ENCODE peak calls at places on chromosomes 12 and 14, in four cellular contexts. Z is psoas muscle, H is A549, W is stomach. R is an unnamed sample.

GRCh38 chr12:62977419-62977818 is 42.5 kb upstream of the PPM1H start:
- DNase-seq in Z (no peak), H (peak; percentile 4), W (peak; percentile 40), R (no peak)

GRCh38 chr14:81402123-81402495 is 2.0 kb upstream of the STON2 start:
- DNase-seq in Z (no peak), H (no peak), W (no peak), R (no peak)

GRCh38 chr12:102167821-102168605 is 29.6 kb downstream of the PMCH start:
- DNase-seq in Z (no peak), H (no peak), W (no peak), R (no peak)

GRCh38 chr14:22547309-22547947 is 41.6 kb downstream of the DAD1 start:
- DNase-seq in Z (peak; percentile 79), H (no peak), W (no peak), R (no peak)

GRCh38 chr12:67290378-67290777 is 21.2 kb downstream of the CAND1 start:
- DNase-seq in Z (no peak), H (no peak), W (no peak), R (no peak)

GRCh38 chr14:67987596-67987995 is 168.0 kb downstream of the RAD51B start:
- DNase-seq in Z (no peak), H (no peak), W (no peak), R (no peak)

GRCh38 chr14:59540852-59541251 is 35.8 kb downstream of the CCDC175 start:
- DNase-seq in Z (no peak), H (no peak), W (no peak), R (no peak)

GRCh38 chr12:112868459-112869041 is 38.2 kb upstream of the OAS1 start:
- DNase-seq in Z (no peak), H (no peak), W (no peak), R (no peak)

GRCh38 chr14:40058916-40059897 is 627.0 kb upstream of the FBXO33 start:
- DNase-seq in Z (no peak), H (no peak), W (no peak), R (no peak)

GRCh38 chr14:53325176-53325806 is 172.2 kb upstream of the DDHD1 start:
- DNase-seq in Z (no peak), H (no peak), W (no peak), R (no peak)

GRCh38 chr14:31336646-31337045 is 83.7 kb downstream of the HEATR5A start:
- DNase-seq in Z (no peak), H (peak; percentile 18), W (no peak), R (no peak)

GRCh38 chr14:52840916-52841315 is 49.5 kb upstream of the GNPNAT1 start:
- DNase-seq in Z (no peak), H (peak; percentile 63), W (no peak), R (peak; percentile 25)

GRCh38 chr12:70290126-70290525 is 46.9 kb downstream of the CNOT2 start:
- DNase-seq in Z (no peak), H (no peak), W (no peak), R (no peak)

GRCh38 chr12:90945070-90945649 is 9.8 kb downstream of the CCER1 start:
- DNase-seq in Z (no peak), H (peak; percentile 56), W (no peak), R (no peak)

GRCh38 chr12:124509676-124510300 is 57.6 kb downstream of the NCOR2 start:
- DNase-seq in Z (peak; percentile 95), H (no peak), W (peak; percentile 65), R (peak; percentile 88)

GRCh38 chr14:45990252-45990651 is 661.3 kb downstream of the RPL10L start:
- DNase-seq in Z (no peak), H (peak; percentile 10), W (no peak), R (no peak)

GRCh38 chr12:120252071-120252906 is 13.2 kb downstream of the PXN start:
- DNase-seq in Z (no peak), H (no peak), W (no peak), R (no peak)

GRCh38 chr14:33908540-33909223 is 42.2 kb downstream of the EGLN3 start:
- DNase-seq in Z (no peak), H (peak; percentile 7), W (no peak), R (no peak)

GRCh38 chr12:38907171-38907923 is 2.0 kb upstream of the CPNE8 start:
- DNase-seq in Z (no peak), H (no peak), W (no peak), R (no peak)

GRCh38 chr12:120047072-120047471 is 58.0 kb downstream of the BICDL1 start:
- DNase-seq in Z (no peak), H (no peak), W (no peak), R (no peak)

GRCh38 chr12:22668441-22668840 is 43.5 kb downstream of the ETNK1 start:
- DNase-seq in Z (no peak), H (no peak), W (no peak), R (no peak)

GRCh38 chr12:26150737-26151450 is 26.1 kb upstream of the BHLHE41 start:
- DNase-seq in Z (no peak), H (no peak), W (no peak), R (no peak)

GRCh38 chr12:132490481-132491348 is 764 bp downstream of the FBRSL1 start:
- DNase-seq in Z (no peak), H (no peak), W (no peak), R (no peak)

GRCh38 chr12:45183263-45183662 is 32.6 kb upstream of the ANO6 start:
- DNase-seq in Z (no peak), H (peak; percentile 12), W (no peak), R (no peak)

GRCh38 chr12:565161-565560 is 98.1 kb downstream of the NINJ2 start:
- DNase-seq in Z (no peak), H (no peak), W (no peak), R (no peak)
- H3K4me1 ChIP-seq in Z (no peaks in the 10 kb centered on the region), H (peaks cover 5% of the 10 kb centered on the region), W (peaks cover 31% of the 10 kb centered on the region), R (no peaks in the 10 kb centered on the region)

GRCh38 chr12:3130053-3130805 is 53.0 kb downstream of the TSPAN9 start:
- DNase-seq in Z (no peak), H (no peak), W (no peak), R (no peak)
- H3K4me1 ChIP-seq in Z (peaks cover 26% of the 10 kb centered on the region), H (peaks cover 4% of the 10 kb centered on the region), W (peaks cover 34% of the 10 kb centered on the region), R (peaks cover 11% of the 10 kb centered on the region)

GRCh38 chr14:88005978-88006851 is 1.3 kb downstream of the GPR65 start:
- DNase-seq in Z (no peak), H (no peak), W (no peak), R (no peak)
- H3K4me1 ChIP-seq in Z (no peaks in the 10 kb centered on the region), H (no peaks in the 10 kb centered on the region), W (no peaks in the 10 kb centered on the region), R (no peaks in the 10 kb centered on the region)

DNA sequence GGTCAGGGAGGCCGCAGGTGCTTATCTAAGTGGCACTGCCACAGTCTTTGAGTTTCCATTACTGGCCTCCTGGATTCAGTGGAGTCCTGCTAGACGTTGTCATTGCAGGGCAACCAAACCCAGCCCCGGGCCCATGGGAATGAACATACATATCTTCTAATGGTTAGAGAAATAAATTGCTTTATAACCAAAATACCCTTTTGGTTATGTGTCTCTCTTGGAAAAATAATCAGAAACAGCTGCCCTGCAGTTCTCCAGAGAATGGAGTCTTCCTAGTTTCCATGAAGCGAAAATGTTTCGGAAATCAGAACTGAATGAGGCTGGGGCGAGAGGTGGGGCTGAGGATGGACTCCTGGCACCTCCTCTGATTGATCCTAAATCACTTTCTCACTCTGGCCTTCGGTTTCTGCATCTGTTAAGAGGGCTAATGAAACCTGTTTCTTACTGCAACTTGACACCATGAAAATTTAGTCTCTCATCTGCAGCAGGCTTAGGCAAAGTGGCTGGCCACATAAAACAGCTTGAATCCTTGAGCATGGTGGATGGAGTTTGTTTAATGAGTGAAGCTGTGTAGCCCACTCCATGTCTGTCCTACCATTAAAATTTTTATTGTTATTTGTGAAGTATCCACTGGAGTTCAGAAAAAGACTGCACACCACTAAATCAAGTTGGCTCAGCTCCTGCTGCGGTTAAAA is 198.8 kb downstream of the CACNA1C start:
- DNase-seq in Z (no peak), H (no peak), W (no peak), R (no peak)
- H3K4me1 ChIP-seq in Z (no peaks in the 10 kb centered on the region), H (no peaks in the 10 kb centered on the region), W (peaks cover 13% of the 10 kb centered on the region), R (no peaks in the 10 kb centered on the region)

DNA sequence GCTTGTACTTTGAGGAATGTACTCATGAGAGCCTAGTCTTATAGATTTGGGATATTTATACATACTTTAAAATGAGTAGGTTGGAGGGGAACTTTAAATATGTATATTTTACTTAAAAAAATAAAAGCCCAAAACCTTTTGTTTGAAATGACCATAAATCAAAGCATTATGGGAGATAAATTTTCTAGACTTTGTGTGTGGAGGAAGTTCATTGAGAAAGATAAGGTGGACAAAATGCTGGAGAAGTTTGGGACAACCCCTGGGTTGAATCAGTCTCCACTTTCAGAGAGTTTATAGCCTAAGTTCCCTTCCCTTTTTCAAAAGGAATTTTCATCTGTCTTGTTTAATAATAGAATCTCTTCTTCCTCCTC is 54.1 kb downstream of the CHST11 start:
- DNase-seq in Z (no peak), H (no peak), W (no peak), R (no peak)
- H3K4me1 ChIP-seq in Z (no peaks in the 10 kb centered on the region), H (peaks cover 14% of the 10 kb centered on the region), W (peaks cover 39% of the 10 kb centered on the region), R (peaks cover 13% of the 10 kb centered on the region)

DNA sequence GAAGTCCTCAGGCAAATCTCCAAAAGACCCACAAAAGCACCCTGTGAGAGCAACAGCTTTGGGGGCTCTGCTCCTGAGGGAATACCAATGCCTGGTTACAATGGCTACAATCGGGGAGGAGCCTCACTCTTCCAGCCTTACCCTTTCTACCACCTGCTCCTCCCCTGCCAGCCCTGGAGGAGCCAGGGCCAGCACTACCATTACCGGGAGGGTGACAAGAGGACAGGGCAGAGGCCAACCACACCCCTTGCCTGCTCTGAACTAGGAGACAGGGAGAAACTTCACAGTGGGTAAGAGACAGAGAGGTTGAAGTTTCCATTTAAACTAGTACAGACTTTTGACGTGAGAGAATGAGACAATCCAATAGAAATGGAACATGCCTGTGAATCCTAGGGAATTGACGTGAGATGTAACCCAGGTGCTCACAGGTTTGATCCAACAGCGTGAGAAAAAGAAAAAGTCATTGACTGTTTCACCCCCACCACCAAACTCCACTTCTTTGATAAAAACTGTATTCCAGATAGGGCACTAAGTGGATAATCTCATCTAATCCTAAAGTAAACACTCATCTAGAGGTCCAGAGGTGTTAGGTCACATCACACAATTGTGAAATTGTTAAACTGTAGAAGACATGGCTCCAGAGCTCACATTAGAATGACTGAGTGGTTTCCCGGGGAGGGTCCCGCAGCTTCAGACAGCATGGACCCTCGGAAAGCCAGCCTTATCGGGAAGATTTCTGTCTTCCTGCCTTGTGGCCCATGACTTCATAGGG is 8.4 kb upstream of the TC2N start:
- DNase-seq in Z (no peak), H (no peak), W (peak; percentile 46), R (no peak)
- H3K4me1 ChIP-seq in Z (peaks cover 12% of the 10 kb centered on the region), H (peaks cover 37% of the 10 kb centered on the region), W (peaks cover 78% of the 10 kb centered on the region), R (no peaks in the 10 kb centered on the region)

DNA sequence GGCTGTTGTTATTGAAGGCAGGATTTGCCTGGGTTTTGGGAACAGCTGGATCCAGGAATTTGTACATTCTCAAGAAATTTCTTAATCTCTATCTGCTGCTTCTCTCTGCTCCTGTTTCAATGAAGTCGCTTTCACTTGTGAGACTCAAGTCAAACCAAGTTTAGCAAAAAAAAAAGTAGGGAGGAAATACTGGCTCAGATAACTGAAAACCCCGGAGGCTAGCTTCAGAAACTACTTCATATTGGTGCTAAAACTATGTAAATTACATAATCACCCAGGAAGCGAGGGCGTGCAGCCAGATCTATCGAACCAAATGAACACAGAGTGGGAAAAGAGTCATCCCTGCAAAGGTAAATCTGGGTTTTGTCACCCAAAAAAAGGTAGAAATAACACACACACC is 68.3 kb upstream of the FICD start:
- DNase-seq in Z (no peak), H (no peak), W (no peak), R (no peak)
- H3K4me1 ChIP-seq in Z (no peaks in the 10 kb centered on the region), H (no peaks in the 10 kb centered on the region), W (no peaks in the 10 kb centered on the region), R (no peaks in the 10 kb centered on the region)

R was measured in adrenal gland.